ENCODE peak calls at places on chromosomes 16 and 17, in five cellular contexts. T is GM13976; P is endothelial cell; E is colonic mucosa; Y is stimulated activated CD4-positive, alpha-beta T cell treated with anti-CD3 and anti-CD28 coated beads, Interleukin-1b, Interleukin-23, amount 100 ng/mL, for 1 hour. I is an unnamed sample.

GRCh38 chr16:27417047-27417671 is 15.2 kb downstream of the IL21R start:
- DNase-seq in P (no peak), T (no peak), Y (no peak), E (no peak), I (no peak)

GRCh38 chr17:78343433-78344201 is 16.3 kb downstream of the SOCS3 start:
- DNase-seq in P (no peak), E (peak; percentile 53), Y (no peak), T (no peak), I (no peak)

GRCh38 chr17:2483084-2483483 is 28.6 kb downstream of the METTL16 start:
- DNase-seq in Y (no peak), E (no peak), T (no peak), P (no peak), I (no peak)

GRCh38 chr17:19656336-19656735 is 7.8 kb downstream of the ALDH3A2 start:
- DNase-seq in Y (no peak), E (no peak), P (no peak), T (no peak), I (no peak)

GRCh38 chr17:72142614-72143013 is 21.8 kb downstream of the SOX9 start:
- DNase-seq in Y (no peak), E (no peak), T (no peak), P (no peak), I (no peak)

GRCh38 chr16:72819345-72819744 is 228.6 kb downstream of the ZFHX3 start:
- DNase-seq in Y (no peak), T (no peak), E (no peak), P (no peak), I (peak; percentile 85)

GRCh38 chr17:80477647-80478478 is 1.5 kb upstream of the NPTX1 start:
- DNase-seq in P (peak; percentile 67), T (peak; percentile 72), Y (peak; percentile 18), E (no peak), I (peak; percentile 36)

GRCh38 chr16:88502776-88503280 is 49.7 kb downstream of the ZFPM1 start:
- DNase-seq in T (no peak), P (no peak), E (no peak), Y (no peak), I (no peak)

GRCh38 chr16:22355487-22355908 is 18.9 kb downstream of the CDR2 start:
- DNase-seq in T (no peak), E (no peak), P (no peak), Y (no peak), I (no peak)

GRCh38 chr17:27381007-27381501 is 75.2 kb upstream of the KSR1 start:
- DNase-seq in E (peak; percentile 56), Y (peak; percentile 70), P (peak; percentile 85), T (peak; percentile 92), I (peak; percentile 41)

GRCh38 chr17:39064374-39064773 is 87.1 kb downstream of the PLXDC1 start:
- DNase-seq in T (no peak), E (no peak), Y (no peak), P (no peak), I (peak; percentile 45)

GRCh38 chr16:79348521-79349306 is 251.8 kb downstream of the MAF start:
- DNase-seq in E (no peak), Y (no peak), P (no peak), T (no peak), I (no peak)

GRCh38 chr17:50118076-50118827 is 11.7 kb downstream of the SAMD14 start:
- DNase-seq in E (no peak), P (no peak), Y (no peak), T (no peak), I (no peak)

GRCh38 chr16:85331685-85332084 is 219.4 kb upstream of the CIBAR2 start:
- DNase-seq in E (peak; percentile 86), T (no peak), Y (no peak), P (no peak), I (no peak)

GRCh38 chr17:9905902-9906301 is 831 bp upstream of the RCVRN start:
- DNase-seq in Y (no peak), E (no peak), T (peak; percentile 79), P (peak; percentile 63), I (no peak)

GRCh38 chr17:4090898-4091297 is 51.9 kb downstream of the ZZEF1 start:
- DNase-seq in Y (no peak), T (no peak), E (no peak), P (no peak), I (no peak)

GRCh38 chr17:73533801-73534574 is 110.3 kb downstream of the SDK2 start:
- DNase-seq in P (no peak), E (no peak), T (no peak), Y (no peak), I (no peak)

GRCh38 chr16:81601601-81602251 is 157.1 kb downstream of the CMIP start:
- DNase-seq in Y (no peak), P (no peak), T (no peak), E (no peak), I (peak; percentile 28)

GRCh38 chr16:22320572-22321339 is 23.5 kb downstream of the POLR3E start:
- DNase-seq in P (no peak), T (peak; percentile 17), Y (no peak), E (no peak), I (no peak)

GRCh38 chr16:71369494-71369893 is 11.0 kb downstream of the CALB2 start:
- DNase-seq in E (no peak), T (no peak), P (no peak), Y (no peak), I (no peak)

GRCh38 chr17:55038291-55038690 is 69.7 kb downstream of the STXBP4 start:
- DNase-seq in E (no peak), Y (no peak), P (no peak), T (no peak), I (no peak)

GRCh38 chr16:55914383-55914782 is 39.2 kb upstream of the CES5A start:
- DNase-seq in T (no peak), Y (no peak), E (no peak), P (no peak), I (no peak)

GRCh38 chr17:29720471-29720990 is 97.8 kb upstream of the CORO6 start:
- DNase-seq in Y (no peak), P (no peak), T (no peak), E (no peak), I (no peak)

GRCh38 chr16:27355610-27356009 is 41.8 kb downstream of the IL4R start:
- DNase-seq in P (peak; percentile 52), T (no peak), Y (peak; percentile 31), E (peak; percentile 38), I (no peak)

GRCh38 chr17:31379796-31380195 is 11.7 kb upstream of the RAB11FIP4 start:
- DNase-seq in E (no peak), T (no peak), P (no peak), Y (no peak), I (no peak)

GRCh38 chr17:71830916-71831315 is 289.9 kb upstream of the SOX9 start:
- DNase-seq in E (no peak), T (no peak), Y (no peak), P (peak; percentile 28), I (no peak)

GRCh38 chr17:28717578-28718316 is at the start of gene RAB34:
- DNase-seq in Y (no peak), T (peak; percentile 41), E (peak; percentile 50), P (peak; percentile 78), I (peak; percentile 90)

GRCh38 chr16:20803561-20804214 is 2.6 kb downstream of the ERI2 start:
- DNase-seq in E (no peak), T (no peak), P (no peak), Y (no peak), I (no peak)